ENCODE peak calls at places on chromosomes 2 and 18, in four cellular contexts. I is left lung, Q is cardiac muscle cell, S is colonic mucosa. V is an unnamed sample.

GRCh38 chr18:50374170-50374752 is 585 bp upstream of the SKA1 start:
- DNase-seq in I (no peak), S (no peak), Q (no peak), V (no peak)

GRCh38 chr18:47283476-47283875 is 32.0 kb upstream of the SKOR2 start:
- DNase-seq in Q (peak; percentile 40), I (no peak), S (no peak), V (no peak)

GRCh38 chr2:128314348-128315121 is 4.1 kb downstream of the HS6ST1 start:
- DNase-seq in Q (no peak), I (peak; percentile 29), S (peak; percentile 15), V (peak; percentile 30)

GRCh38 chr2:17289669-17290068 is 228.6 kb downstream of the RAD51AP2 start:
- DNase-seq in Q (no peak), S (no peak), I (no peak), V (no peak)

GRCh38 chr2:36566887-36567286 is 31.1 kb downstream of the FEZ2 start:
- DNase-seq in I (no peak), S (no peak), Q (no peak), V (no peak)

GRCh38 chr2:147826615-147827375 is 18.0 kb upstream of the ACVR2A start:
- DNase-seq in Q (no peak), S (no peak), I (no peak), V (no peak)

GRCh38 chr2:68790600-68790999 is 56.0 kb downstream of the ARHGAP25 start:
- DNase-seq in S (no peak), Q (no peak), I (no peak), V (no peak)

GRCh38 chr2:218897394-218898108 is 16.9 kb downstream of the WNT10A start:
- DNase-seq in S (no peak), I (no peak), Q (no peak), V (no peak)

GRCh38 chr2:31324000-31324633 is 90.2 kb downstream of the EHD3 start:
- DNase-seq in S (no peak), I (no peak), Q (no peak), V (no peak)

GRCh38 chr2:27050281-27050995 is 1.0 kb upstream of the AGBL5 start:
- DNase-seq in S (peak; percentile 97), I (peak; percentile 89), Q (peak; percentile 90), V (peak; percentile 82)

GRCh38 chr2:168744844-168745243 is 57.6 kb upstream of the NOSTRIN start:
- DNase-seq in I (no peak), Q (no peak), S (no peak), V (no peak)

GRCh38 chr2:157818227-157818626 is 57.9 kb downstream of the ACVR1 start:
- DNase-seq in S (no peak), Q (no peak), I (no peak), V (no peak)

GRCh38 chr18:59570101-59570875 is 126.9 kb downstream of the CCBE1 start:
- DNase-seq in S (no peak), Q (no peak), I (no peak), V (no peak)

GRCh38 chr2:191322838-191323506 is 77.8 kb downstream of the MYO1B start:
- DNase-seq in S (no peak), Q (no peak), I (no peak), V (no peak)

GRCh38 chr2:120390381-120391055 is 44.6 kb downstream of the INHBB start:
- DNase-seq in S (no peak), Q (no peak), I (peak; percentile 9), V (peak; percentile 26)

GRCh38 chr18:44945847-44946490 is 265.3 kb downstream of the SETBP1 start:
- DNase-seq in I (no peak), Q (no peak), S (no peak), V (no peak)
- H3K27ac ChIP-seq in I (no peak overlapping the region), Q (no peak overlapping the region), S (no peak overlapping the region), V (no peak overlapping the region)

DNA sequence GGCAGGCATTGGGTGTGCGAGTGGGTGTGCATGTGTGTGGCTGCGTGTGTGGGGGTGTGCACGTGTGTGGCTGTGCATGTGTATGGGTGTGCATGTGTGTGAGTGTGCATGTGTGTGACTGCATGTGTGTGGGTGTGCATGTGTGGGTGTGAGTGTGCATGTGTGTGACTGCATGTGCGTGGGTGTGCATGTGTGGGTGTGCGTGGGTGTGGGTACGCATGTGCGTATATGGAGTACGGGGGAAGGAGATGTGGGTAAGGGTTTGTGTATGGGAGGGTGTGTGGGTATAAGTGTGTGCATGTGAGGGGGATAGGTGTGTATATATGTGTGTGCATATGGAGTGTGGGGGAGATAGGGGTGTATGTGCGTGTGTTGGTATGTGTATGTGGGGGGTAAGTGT is 136.4 kb downstream of the FAM210A start:
- DNase-seq in Q (no peak), I (no peak), S (no peak), V (no peak)
- H3K36me3 ChIP-seq in Q (no peaks in the 10 kb centered on the region), I (no peaks in the 10 kb centered on the region), S (no peaks in the 10 kb centered on the region), V (no peaks in the 10 kb centered on the region)

GRCh38 chr2:67322361-67323001 is 74.7 kb upstream of the ETAA1 start:
- DNase-seq in I (peak; percentile 33), Q (peak; percentile 70), S (peak; percentile 29), V (peak; percentile 45)
- TF ChIP-seq CTCF in I (no peak), Q (peak; percentile 35), S (no peak), V (peak; percentile 92)

DNA sequence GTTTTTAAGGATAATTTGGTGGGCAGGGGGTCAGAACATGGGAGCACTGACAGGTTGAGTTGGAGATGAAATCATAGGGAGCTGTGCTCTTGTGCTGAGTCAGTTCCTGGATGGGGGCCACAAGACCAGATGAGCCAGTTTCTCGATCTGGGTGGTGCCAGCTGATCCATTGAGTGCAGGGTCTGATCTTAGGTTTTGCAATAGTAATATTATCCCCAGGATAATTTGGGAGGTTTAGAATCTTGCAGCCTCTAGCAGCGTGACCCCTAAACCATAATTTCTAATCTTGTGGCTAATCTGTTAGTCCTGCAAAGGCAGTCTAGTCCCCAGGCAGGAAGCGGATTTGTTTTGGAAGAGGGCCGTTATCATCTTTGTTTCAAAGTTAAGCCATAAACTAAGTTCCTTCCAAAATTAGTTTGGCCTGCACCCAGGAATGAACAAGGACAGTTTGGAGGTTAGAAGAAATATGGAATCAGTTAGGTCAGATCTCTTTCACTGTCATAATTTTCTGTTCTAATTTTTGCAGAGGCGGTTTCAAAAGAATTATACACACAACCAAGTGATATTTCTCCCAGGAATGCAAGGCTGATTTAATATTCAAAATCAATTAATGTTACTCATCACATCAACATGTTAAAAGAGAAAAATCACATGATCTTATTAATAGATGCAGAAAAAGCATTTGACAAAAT is 23.0 kb downstream of the DBI start:
- DNase-seq in I (peak; percentile 47), S (peak; percentile 57), Q (no peak), V (no peak)
- H3K27ac ChIP-seq in I (no peak overlapping the region), S (no peak overlapping the region), Q (no peak overlapping the region), V (no peak overlapping the region)

GRCh38 chr2:54634012-54634411 is 89.5 kb upstream of the EML6 start:
- DNase-seq in S (no peak), Q (no peak), I (no peak), V (no peak)

GRCh38 chr2:54636425-54637139 is 86.9 kb upstream of the EML6 start:
- DNase-seq in I (no peak), S (no peak), Q (no peak), V (no peak)

GRCh38 chr2:54635554-54636152 is 87.8 kb upstream of the EML6 start:
- DNase-seq in S (no peak), I (no peak), Q (no peak), V (no peak)

GRCh38 chr2:54632733-54633692 is 90.4 kb upstream of the EML6 start:
- DNase-seq in I (no peak), Q (no peak), S (no peak), V (no peak)

DNA sequence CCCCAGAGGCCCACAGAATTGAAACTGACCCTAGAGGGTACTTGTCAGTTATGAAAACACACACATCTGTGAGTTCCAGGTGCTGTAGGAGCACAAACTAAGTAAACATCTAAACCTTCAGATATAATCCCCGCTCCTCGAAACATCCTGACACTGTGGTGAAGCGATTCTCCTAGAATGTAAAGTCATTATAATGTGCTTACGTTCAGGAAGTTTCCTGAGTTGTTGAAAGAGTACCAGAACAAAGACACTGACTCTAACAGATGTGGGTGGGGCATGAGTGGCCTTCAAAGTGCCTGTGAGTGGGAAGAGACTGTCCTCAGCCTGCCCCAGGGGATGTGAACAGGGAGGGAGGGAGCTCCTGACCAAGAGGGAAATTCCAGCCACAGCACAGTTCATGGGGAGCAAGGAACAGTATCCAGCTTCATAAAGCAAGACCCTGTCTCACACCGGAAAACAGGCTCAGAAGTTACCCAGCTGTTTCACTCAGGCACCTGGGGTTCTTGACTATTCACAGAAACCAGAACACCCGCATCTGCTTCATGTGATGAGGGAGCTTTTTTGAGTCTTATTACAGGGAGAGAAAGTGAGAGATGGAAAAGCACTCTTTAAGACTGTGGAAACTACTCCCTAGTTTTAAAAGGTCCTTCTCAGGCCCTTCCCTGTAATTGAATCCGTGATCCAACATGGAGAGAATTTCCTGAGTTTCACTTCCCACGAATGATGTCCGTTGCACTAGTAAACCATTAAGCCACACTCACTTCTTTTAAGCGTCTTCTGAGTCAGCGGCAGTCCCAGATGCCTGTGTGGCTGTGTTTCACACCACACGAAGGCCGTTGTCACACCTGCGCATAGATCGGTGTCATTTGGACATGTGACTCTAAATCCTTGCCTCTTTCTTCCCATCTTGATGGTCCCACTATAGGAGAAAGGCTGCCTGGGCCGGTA is 88.6 kb upstream of the EML6 start:
- DNase-seq in S (no peak), I (no peak), Q (no peak), V (no peak)
- H3K36me3 ChIP-seq in S (peaks cover 28% of the 10 kb centered on the region), I (peaks cover 84% of the 10 kb centered on the region), Q (peaks cover 73% of the 10 kb centered on the region), V (peaks cover 100% of the 10 kb centered on the region)

DNA sequence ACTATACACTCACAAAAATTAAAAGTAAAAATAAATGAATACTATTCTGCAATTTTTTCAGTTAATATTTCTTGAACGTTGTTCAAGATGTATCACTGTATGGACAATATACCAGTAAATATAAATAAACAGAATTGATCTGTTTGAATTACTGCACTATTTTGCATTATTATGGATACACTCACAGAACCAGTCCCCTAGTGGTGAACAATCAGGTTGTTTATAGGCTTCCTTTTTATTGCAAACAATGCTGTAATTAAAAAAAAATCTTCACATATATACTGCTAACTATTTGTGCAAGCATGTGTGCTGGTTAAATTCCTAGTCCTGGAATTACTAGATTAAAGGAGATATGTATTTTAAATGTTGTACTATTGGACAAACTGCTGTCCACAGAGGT is 306.0 kb downstream of the FBXO15 start:
- DNase-seq in I (no peak), Q (no peak), S (no peak), V (no peak)
- TF ChIP-seq CTCF in I (no peak), Q (peak; percentile 27), S (no peak), V (peak; percentile 17)

GRCh38 chr2:46239847-46240181 is 57.4 kb upstream of the EPAS1 start:
- DNase-seq in S (no peak), Q (no peak), I (no peak), V (no peak)
- H3K27ac ChIP-seq in S (no peak overlapping the region), Q (no peak overlapping the region), I (no peak overlapping the region), V (no peak overlapping the region)

GRCh38 chr18:35337256-35337655 is 7.0 kb downstream of the ZNF24 start:
- DNase-seq in I (no peak), S (no peak), Q (no peak), V (no peak)

GRCh38 chr18:35335861-35336260 is 8.4 kb downstream of the ZNF24 start:
- DNase-seq in S (no peak), Q (no peak), I (no peak), V (no peak)

GRCh38 chr18:35331367-35332087 is 12.7 kb downstream of the ZNF24 start:
- DNase-seq in Q (no peak), S (no peak), I (no peak), V (no peak)

GRCh38 chr18:35334821-35335220 is 9.4 kb downstream of the ZNF24 start:
- DNase-seq in Q (no peak), S (no peak), I (no peak), V (no peak)

GRCh38 chr18:35334183-35334582 is 10.0 kb downstream of the ZNF24 start:
- DNase-seq in S (no peak), I (no peak), Q (no peak), V (no peak)
- H3K36me3 ChIP-seq in S (peaks cover 22% of the 10 kb centered on the region), I (peaks cover 79% of the 10 kb centered on the region), Q (peaks cover 67% of the 10 kb centered on the region), V (peaks cover 73% of the 10 kb centered on the region)

V was measured in RWPE2.